ENCODE peak calls at places on chromosomes 4 and X, in nine cellular contexts. M is breast epithelium; J is pancreas; N is lower lobe of right lung; K is MM.1S; O is GM12878; A is neural progenitor cell; T is CD8-positive, alpha-beta memory T cell; W is cardiac muscle cell. V is an unnamed sample. For H3K9me3, the result is how much of the 10 kb centered on the place peaks cover.

GRCh38 chr4:149120331-149121014 is 678.3 kb upstream of the NR3C2 start:
- DNase-seq in A (no peak), K (no peak), O (no peak), N (no peak), T (no peak), M (no peak), J (no peak), W (peak), V (no peak)

GRCh38 chrX:17977696-17978095 is 116.6 kb upstream of the RAI2 start:
- DNase-seq in M (no peak), A (no peak), K (no peak), O (no peak), W (no peak), T (no peak), N (no peak), J (no peak), V (no peak)

GRCh38 chr4:185775792-185776555 is 36.0 kb downstream of the SORBS2 start:
- DNase-seq in O (no peak), K (no peak), N (no peak), M (no peak), T (no peak), A (no peak), J (no peak), W (peak), V (no peak)

GRCh38 chr4:41014158-41014557 is 200.2 kb downstream of the APBB2 start:
- DNase-seq in W (no peak), M (no peak), O (no peak), A (no peak), K (no peak), N (no peak), J (no peak), T (no peak), V (no peak)

GRCh38 chr4:78707268-78707667 is 68.9 kb upstream of the BMP2K start:
- DNase-seq in O (no peak), W (no peak), T (no peak), M (no peak), N (no peak), J (no peak), K (no peak), A (no peak), V (no peak)

GRCh38 chrX:10474510-10474909 is 145.9 kb downstream of the MID1 start:
- DNase-seq in A (no peak), W (no peak), J (no peak), O (no peak), K (no peak), M (no peak), N (no peak), T (no peak), V (no peak)

GRCh38 chrX:44997282-44997813 is 124.4 kb downstream of the KDM6A start:
- DNase-seq in W (no peak), N (peak), M (no peak), O (no peak), T (no peak), J (no peak), K (peak), A (no peak), V (no peak)

GRCh38 chrX:124274438-124275166 is 57.9 kb upstream of the TEX13D start:
- DNase-seq in T (no peak), W (no peak), N (no peak), K (no peak), M (no peak), A (peak), O (no peak), J (no peak), V (no peak)

GRCh38 chr4:89222171-89222570 is 85.4 kb downstream of the GPRIN3 start:
- DNase-seq in O (peak), K (peak), J (no peak), T (no peak), W (no peak), A (no peak), N (no peak), M (no peak), V (no peak)

GRCh38 chrX:17822351-17822750 is 38.7 kb downstream of the RAI2 start:
- DNase-seq in A (no peak), J (no peak), K (no peak), T (no peak), N (no peak), O (no peak), M (no peak), W (no peak), V (no peak)

GRCh38 chr4:161817822-161818412 is 345.9 kb downstream of the FSTL5 start:
- DNase-seq in K (no peak), W (no peak), N (no peak), J (no peak), M (no peak), O (no peak), A (no peak), T (no peak), V (no peak)

GRCh38 chr4:184298255-184298654 is 80.6 kb upstream of the ENPP6 start:
- DNase-seq in K (no peak), N (no peak), A (peak), J (no peak), T (no peak), O (no peak), W (peak), M (no peak), V (no peak)

GRCh38 chr4:523601-524000 is 24.6 kb downstream of the PIGG start:
- DNase-seq in O (no peak), N (no peak), J (no peak), M (no peak), W (no peak), A (no peak), K (no peak), T (no peak), V (no peak)

GRCh38 chrX:21528076-21528475 is 130.1 kb downstream of the KLHL34 start:
- DNase-seq in K (no peak), W (no peak), J (no peak), N (no peak), A (no peak), T (no peak), M (no peak), O (no peak), V (no peak)

GRCh38 chrX:22520128-22520828 is 247.6 kb downstream of the CBLL2 start:
- DNase-seq in T (no peak), N (no peak), K (no peak), M (no peak), A (no peak), W (no peak), O (no peak), J (no peak), V (no peak)

GRCh38 chr4:184688447-184688846 is 38.9 kb downstream of the PRIMPOL start:
- DNase-seq in K (no peak), J (no peak), A (no peak), T (no peak), N (no peak), O (no peak), W (peak), M (no peak), V (no peak)

GRCh38 chr4:81173213-81173612 is 41.8 kb downstream of the PRKG2 start:
- DNase-seq in K (no peak), T (no peak), O (no peak), J (no peak), M (no peak), W (no peak), A (no peak), N (no peak), V (no peak)

GRCh38 chrX:9902651-9903050 is 64.5 kb upstream of the CLDN34 start:
- DNase-seq in M (peak), T (no peak), N (no peak), J (no peak), K (no peak), A (no peak), O (no peak), W (no peak), V (no peak)

GRCh38 chr4:57249083-57249482 is 138.9 kb upstream of the IGFBP7 start:
- DNase-seq in W (peak), J (no peak), N (no peak), K (no peak), M (no peak), A (no peak), T (no peak), O (no peak), V (no peak)

GRCh38 chr4:127249767-127250108 is 383.0 kb upstream of the INTU start:
- DNase-seq in T (no peak), J (no peak), M (no peak), O (no peak), A (no peak), N (no peak), K (no peak), W (no peak), V (no peak)

GRCh38 chr4:149549911-149550310 is 265.7 kb downstream of the IQCM start:
- DNase-seq in W (peak), K (no peak), N (no peak), M (no peak), O (no peak), A (peak), T (no peak), J (no peak), V (no peak)

GRCh38 chr4:54661686-54662085 is 3.9 kb downstream of the KIT start:
- DNase-seq in A (no peak), N (no peak), M (no peak), J (no peak), T (no peak), W (peak), K (no peak), O (no peak), V (no peak)

GRCh38 chr4:76499461-76499860 is 64.4 kb downstream of the SHROOM3 start:
- DNase-seq in M (no peak), N (no peak), A (no peak), J (no peak), T (no peak), K (no peak), W (no peak), O (no peak), V (no peak)

GRCh38 chr4:7719354-7720174 is 220.1 kb downstream of the AFAP1 start:
- DNase-seq in K (no peak), M (no peak), J (peak), W (peak), T (peak), A (peak), O (no peak), N (peak), V (peak)

GRCh38 chr4:16844796-16845586 is 53.5 kb downstream of the LDB2 start:
- DNase-seq in T (no peak), W (peak), A (peak), N (no peak), M (no peak), O (no peak), J (no peak), K (no peak), V (no peak)

GRCh38 chr4:152680988-152681731 is 1.4 kb upstream of the TMEM154 start:
- DNase-seq in K (no peak), N (no peak), J (no peak), O (no peak), T (no peak), A (no peak), M (no peak), W (peak), V (no peak)

GRCh38 chrX:94937491-94937890 is 1263.5 kb downstream of the FAM133A start:
- DNase-seq in J (no peak), W (no peak), O (no peak), K (no peak), T (no peak), M (no peak), N (no peak), A (no peak), V (no peak)

GRCh38 chr4:147976341-147976928 is 244.5 kb downstream of the ARHGAP10 start:
- DNase-seq in M (no peak), A (no peak), K (no peak), J (no peak), W (peak), N (no peak), O (no peak), T (no peak), V (no peak)

GRCh38 chrX:31572396-31572795 is 500.6 kb upstream of the FTHL17 start:
- DNase-seq in K (no peak), O (no peak), T (no peak), A (no peak), N (no peak), M (no peak), J (no peak), W (no peak), V (no peak)

GRCh38 chr4:52037730-52038108 is 380 bp downstream of the SGCB start:
- DNase-seq in M (no peak), J (no peak), K (peak), T (peak), A (peak), N (no peak), O (no peak), W (peak), V (no peak)

GRCh38 chrX:114500622-114501021 is 83.3 kb upstream of the HTR2C start:
- DNase-seq in T (no peak), W (no peak), O (no peak), J (no peak), N (no peak), A (no peak), K (no peak), M (no peak), V (no peak)

GRCh38 chrX:103211012-103211715 is 3.7 kb upstream of the BEX4 start:
- DNase-seq in N (no peak), K (peak), W (peak), T (peak), O (no peak), J (peak), M (no peak), A (peak), V (peak)

GRCh38 chrX:129652565-129653169 is 2.1 kb downstream of the APLN start:
- DNase-seq in W (no peak), N (no peak), T (no peak), A (no peak), O (no peak), M (no peak), K (no peak), J (no peak), V (no peak)

GRCh38 chrX:10483191-10483808 is 137.1 kb downstream of the MID1 start:
- DNase-seq in T (no peak), A (no peak), J (peak), M (no peak), K (no peak), O (no peak), W (peak), N (no peak), V (no peak)

GRCh38 chr4:10032625-10033024 is 11.3 kb upstream of the SLC2A9 start:
- DNase-seq in J (no peak), A (no peak), M (peak), K (no peak), W (peak), N (no peak), O (no peak), T (no peak), V (no peak)

GRCh38 chrX:152881289-152881688 is 16.6 kb upstream of the ZNF185 start:
- DNase-seq in T (no peak), N (no peak), K (no peak), O (no peak), A (no peak), J (no peak), W (no peak), M (no peak), V (no peak)

GRCh38 chr4:126144838-126145237 is 830.1 kb downstream of the FAT4 start:
- DNase-seq in T (no peak), M (no peak), W (no peak), A (no peak), O (no peak), J (no peak), K (no peak), N (no peak), V (no peak)

GRCh38 chrX:23317799-23318724 is 16.6 kb upstream of the PTCHD1 start:
- DNase-seq in M (no peak), O (no peak), A (peak), K (peak), J (no peak), T (no peak), W (peak), N (no peak), V (no peak)

GRCh38 chrX:19793471-19793870 is 93.9 kb downstream of the SH3KBP1 start:
- DNase-seq in N (no peak), K (no peak), W (no peak), T (no peak), J (no peak), M (no peak), O (no peak), A (no peak), V (no peak)

GRCh38 chrX:19790829-19791228 is 96.6 kb downstream of the SH3KBP1 start:
- DNase-seq in T (no peak), J (no peak), M (no peak), A (no peak), K (no peak), W (no peak), N (no peak), O (no peak), V (no peak)

GRCh38 chrX:19792412-19792811 is 95.0 kb downstream of the SH3KBP1 start:
- DNase-seq in A (no peak), K (no peak), T (no peak), J (no peak), O (no peak), N (no peak), W (no peak), M (no peak), V (no peak)

GRCh38 chrX:19789782-19790181 is 97.6 kb downstream of the SH3KBP1 start:
- DNase-seq in J (no peak), N (no peak), M (no peak), A (no peak), K (no peak), W (no peak), T (no peak), O (no peak), V (no peak)

GRCh38 chrX:19791562-19791961 is 95.8 kb downstream of the SH3KBP1 start:
- DNase-seq in T (no peak), K (no peak), J (no peak), A (no peak), M (no peak), W (peak), N (no peak), O (no peak), V (no peak)
- H3K4me3 ChIP-seq in T (no peak), K (no peak), J (no peak), A (no peak), M (no peak), W (no peak), N (no peak), O (peak), V (no peak)

DNA sequence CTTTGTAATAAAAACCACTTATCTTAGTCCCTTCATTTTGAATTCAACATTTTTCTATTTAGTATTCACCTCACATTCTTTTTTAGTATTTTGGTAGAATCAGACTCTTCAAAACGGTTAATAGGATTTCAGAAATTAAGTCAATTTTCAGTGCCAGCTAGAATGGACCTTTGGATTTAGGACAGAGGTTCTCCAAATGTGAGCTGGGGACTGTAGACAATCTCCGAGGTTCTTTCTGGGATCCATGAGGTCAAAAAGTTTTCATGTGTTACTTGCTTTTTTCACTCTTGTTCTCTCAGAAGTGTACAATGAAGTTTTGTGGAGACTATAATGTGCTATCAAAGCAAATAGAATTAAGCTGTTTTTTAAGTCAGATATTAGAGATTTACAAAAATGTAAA is 2.3 kb upstream of the UGDH start:
- DNase-seq in J (no peak), A (no peak), O (no peak), K (no peak), T (no peak), M (no peak), N (no peak), W (no peak), V (no peak)
- H3K9me3 ChIP-seq in J (under half), A (under half), O (under half), K (under half), T (under half), M (under half), N (under half), W (under half), V (under half)

GRCh38 chrX:41148553-41148952 is 63.3 kb downstream of the USP9X start:
- DNase-seq in J (no peak), A (no peak), M (no peak), W (peak), K (no peak), O (no peak), N (no peak), T (no peak), V (no peak)

GRCh38 chrX:41144873-41145272 is 59.6 kb downstream of the USP9X start:
- DNase-seq in O (no peak), A (no peak), J (no peak), W (peak), M (no peak), K (no peak), N (no peak), T (no peak), V (no peak)

GRCh38 chrX:41150043-41150442 is 64.8 kb downstream of the USP9X start:
- DNase-seq in K (no peak), T (no peak), W (no peak), J (no peak), N (no peak), M (no peak), O (no peak), A (no peak), V (no peak)

GRCh38 chrX:41142130-41142529 is 56.9 kb downstream of the USP9X start:
- DNase-seq in W (peak), A (no peak), M (no peak), K (no peak), N (no peak), J (no peak), T (no peak), O (no peak), V (no peak)

GRCh38 chrX:41145920-41146608 is 60.8 kb downstream of the USP9X start:
- DNase-seq in M (no peak), J (no peak), N (no peak), A (no peak), O (no peak), W (peak), K (no peak), T (no peak), V (no peak)
- H3K4me3 ChIP-seq in M (no peak), J (no peak), N (no peak), A (no peak), O (no peak), W (no peak), K (no peak), T (no peak), V (no peak)

DNA sequence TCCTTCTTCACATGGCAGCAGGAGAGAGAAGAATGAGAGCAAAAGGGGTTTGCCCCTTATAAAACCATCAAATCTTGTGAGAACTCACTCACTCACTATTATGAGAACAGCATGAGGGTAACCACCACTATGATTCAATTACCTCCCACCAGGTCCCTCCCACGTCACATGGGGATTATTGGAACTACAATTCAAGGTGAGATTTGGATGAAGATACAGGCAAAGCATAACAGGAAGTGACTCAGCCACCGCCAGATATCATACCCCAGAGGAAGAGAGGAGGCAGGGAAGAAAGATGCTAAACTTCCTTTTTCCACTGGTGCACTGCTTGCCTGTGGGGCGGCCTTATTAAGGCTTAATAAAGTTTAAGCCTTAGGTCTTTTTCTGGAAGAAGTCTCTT is 766.1 kb downstream of the KCTD8 start:
- DNase-seq in A (no peak), O (no peak), J (no peak), N (no peak), T (no peak), M (no peak), W (no peak), K (no peak), V (no peak)
- H3K9me3 ChIP-seq in A (under half), O (under half), J (under half), N (under half), T (under half), M (under half), W (under half), K (under half), V (under half)

DNA sequence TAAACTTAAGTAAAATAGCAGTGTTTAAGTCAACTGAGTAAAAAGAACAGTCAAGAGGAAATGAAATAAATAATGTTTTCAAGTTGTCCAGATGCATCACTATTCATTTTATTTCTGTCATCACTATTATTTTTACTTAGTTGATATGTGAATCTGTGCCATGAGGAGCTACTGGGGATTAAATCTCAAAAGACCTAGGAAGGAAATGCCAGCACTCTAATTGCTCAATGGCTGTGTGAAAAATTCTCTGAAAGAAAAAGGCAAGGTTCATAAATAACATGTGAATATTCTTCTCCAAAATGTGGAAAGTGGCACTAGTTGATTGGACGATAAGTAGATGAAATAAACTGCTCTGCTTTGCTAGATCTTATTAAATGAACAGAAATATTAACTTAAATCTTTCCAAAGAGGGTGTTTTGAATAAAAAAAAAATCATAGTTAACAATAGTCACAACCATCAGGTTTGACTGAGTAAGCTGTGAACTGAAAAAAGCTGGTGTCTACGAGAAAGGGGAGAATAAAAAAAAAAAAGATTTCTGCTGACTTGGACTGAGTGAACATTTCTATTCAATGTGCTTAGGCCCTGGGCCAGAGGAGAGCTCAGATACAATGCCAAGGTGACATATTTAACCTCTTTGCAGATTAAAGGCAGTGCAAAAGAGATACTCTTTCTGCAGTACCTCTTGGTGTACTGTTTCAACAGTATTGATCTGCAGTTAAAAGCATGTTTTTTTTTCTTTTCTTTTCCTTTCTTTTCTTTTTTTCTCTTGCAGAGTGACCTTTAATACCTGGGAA is 1.5 kb downstream of the SPARCL1 start:
- DNase-seq in T (no peak), K (no peak), W (peak), O (no peak), M (no peak), A (no peak), J (no peak), N (no peak), V (no peak)
- H3K4me3 ChIP-seq in T (no peak), K (no peak), W (no peak), O (no peak), M (peak), A (no peak), J (no peak), N (peak), V (no peak)